ENCODE peak calls at places on chromosomes 7 and 10, in nine cellular contexts. One of them, this sample, is unnamed.

GRCh38 chr7:112160130-112160770 is 45.9 kb downstream of the DOCK4 start:
- DNase-seq in breast epithelium: no peak
- DNase-seq in PC-9: no peak
- DNase-seq in astrocyte of the spinal cord: peak
- DNase-seq in epithelial cell of esophagus: peak
- DNase-seq in HFF-Myc: no peak
- DNase-seq in left ventricle myocardium inferior: no peak
- DNase-seq in adrenal gland: no peak
- DNase-seq in PC-3: peak
- DNase-seq in this sample: peak

GRCh38 chr7:98203261-98203963 is 7.8 kb upstream of the BHLHA15 start:
- DNase-seq in breast epithelium: no peak
- DNase-seq in PC-9: no peak
- DNase-seq in astrocyte of the spinal cord: no peak
- DNase-seq in epithelial cell of esophagus: no peak
- DNase-seq in HFF-Myc: no peak
- DNase-seq in left ventricle myocardium inferior: no peak
- DNase-seq in adrenal gland: peak
- DNase-seq in PC-3: no peak
- DNase-seq in this sample: no peak

GRCh38 chr7:15104411-15105092 is 202.0 kb upstream of the DGKB start:
- DNase-seq in breast epithelium: no peak
- DNase-seq in PC-9: no peak
- DNase-seq in astrocyte of the spinal cord: no peak
- DNase-seq in epithelial cell of esophagus: no peak
- DNase-seq in HFF-Myc: no peak
- DNase-seq in left ventricle myocardium inferior: no peak
- DNase-seq in adrenal gland: no peak
- DNase-seq in PC-3: no peak
- DNase-seq in this sample: no peak

GRCh38 chr7:13198036-13198435 is 510.6 kb downstream of the ARL4A start:
- DNase-seq in breast epithelium: no peak
- DNase-seq in PC-9: no peak
- DNase-seq in astrocyte of the spinal cord: no peak
- DNase-seq in epithelial cell of esophagus: no peak
- DNase-seq in HFF-Myc: no peak
- DNase-seq in left ventricle myocardium inferior: no peak
- DNase-seq in adrenal gland: no peak
- DNase-seq in PC-3: peak
- DNase-seq in this sample: no peak

GRCh38 chr10:61877882-61878281 is 23.6 kb upstream of the ARID5B start:
- DNase-seq in breast epithelium: no peak
- DNase-seq in PC-9: no peak
- DNase-seq in astrocyte of the spinal cord: no peak
- DNase-seq in epithelial cell of esophagus: no peak
- DNase-seq in HFF-Myc: no peak
- DNase-seq in left ventricle myocardium inferior: no peak
- DNase-seq in adrenal gland: no peak
- DNase-seq in PC-3: no peak
- DNase-seq in this sample: no peak

GRCh38 chr7:120836556-120837125 is 21.3 kb downstream of the TSPAN12 start:
- DNase-seq in breast epithelium: no peak
- DNase-seq in PC-9: no peak
- DNase-seq in astrocyte of the spinal cord: no peak
- DNase-seq in epithelial cell of esophagus: no peak
- DNase-seq in HFF-Myc: no peak
- DNase-seq in left ventricle myocardium inferior: no peak
- DNase-seq in adrenal gland: no peak
- DNase-seq in PC-3: no peak
- DNase-seq in this sample: no peak

GRCh38 chr7:20542594-20542993 is 72.9 kb upstream of the ABCB5 start:
- DNase-seq in breast epithelium: no peak
- DNase-seq in PC-9: no peak
- DNase-seq in astrocyte of the spinal cord: peak
- DNase-seq in epithelial cell of esophagus: peak
- DNase-seq in HFF-Myc: no peak
- DNase-seq in left ventricle myocardium inferior: peak
- DNase-seq in adrenal gland: peak
- DNase-seq in PC-3: peak
- DNase-seq in this sample: no peak

GRCh38 chr7:139896288-139896687 is 67.2 kb downstream of the TBXAS1 start:
- DNase-seq in breast epithelium: no peak
- DNase-seq in PC-9: no peak
- DNase-seq in astrocyte of the spinal cord: no peak
- DNase-seq in epithelial cell of esophagus: no peak
- DNase-seq in HFF-Myc: no peak
- DNase-seq in left ventricle myocardium inferior: no peak
- DNase-seq in adrenal gland: no peak
- DNase-seq in PC-3: no peak
- DNase-seq in this sample: no peak

GRCh38 chr10:98141484-98142073 is 7.1 kb downstream of the R3HCC1L start:
- DNase-seq in breast epithelium: no peak
- DNase-seq in PC-9: no peak
- DNase-seq in astrocyte of the spinal cord: no peak
- DNase-seq in epithelial cell of esophagus: no peak
- DNase-seq in HFF-Myc: no peak
- DNase-seq in left ventricle myocardium inferior: no peak
- DNase-seq in adrenal gland: no peak
- DNase-seq in PC-3: no peak
- DNase-seq in this sample: no peak

GRCh38 chr7:36448781-36449379 is 59.2 kb downstream of the ANLN start:
- DNase-seq in breast epithelium: no peak
- DNase-seq in PC-9: no peak
- DNase-seq in astrocyte of the spinal cord: peak
- DNase-seq in epithelial cell of esophagus: peak
- DNase-seq in HFF-Myc: no peak
- DNase-seq in left ventricle myocardium inferior: no peak
- DNase-seq in adrenal gland: no peak
- DNase-seq in PC-3: peak
- DNase-seq in this sample: no peak

DNA sequence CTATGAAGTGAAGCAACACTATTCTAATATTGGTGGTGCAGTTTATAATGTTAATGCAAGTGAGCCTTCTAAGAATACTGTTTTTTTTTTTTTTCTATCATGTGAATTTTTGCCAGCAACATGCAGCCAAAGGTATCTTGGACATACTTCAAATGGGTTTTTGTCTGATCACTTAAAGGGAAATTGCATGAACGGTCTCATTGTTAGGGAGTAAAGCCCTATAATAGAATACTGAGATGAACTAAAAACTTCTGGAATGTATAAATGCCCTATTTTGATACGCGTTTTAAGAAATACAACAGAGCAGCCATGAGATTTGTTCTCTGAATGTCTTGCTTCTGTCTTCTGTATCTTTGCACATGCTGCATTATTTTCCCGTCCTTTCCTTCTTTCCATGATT is 10.5 kb upstream of the MDFIC start:
- DNase-seq in breast epithelium: no peak
- DNase-seq in PC-9: no peak
- DNase-seq in astrocyte of the spinal cord: no peak
- DNase-seq in epithelial cell of esophagus: no peak
- DNase-seq in HFF-Myc: no peak
- DNase-seq in left ventricle myocardium inferior: no peak
- DNase-seq in adrenal gland: no peak
- DNase-seq in PC-3: no peak
- DNase-seq in this sample: no peak
- TF ChIP-seq CTCF in breast epithelium: no peak
- TF ChIP-seq CTCF in PC-9: no peak
- TF ChIP-seq CTCF in astrocyte of the spinal cord: no peak
- TF ChIP-seq CTCF in epithelial cell of esophagus: no peak
- TF ChIP-seq CTCF in HFF-Myc: no peak
- TF ChIP-seq CTCF in left ventricle myocardium inferior: no peak
- TF ChIP-seq CTCF in adrenal gland: no peak
- TF ChIP-seq CTCF in PC-3: no peak
- TF ChIP-seq CTCF in this sample: no peak

GRCh38 chr10:116743266-116744064 is 1.1 kb upstream of the HSPA12A start:
- DNase-seq in breast epithelium: no peak
- DNase-seq in PC-9: no peak
- DNase-seq in astrocyte of the spinal cord: no peak
- DNase-seq in epithelial cell of esophagus: no peak
- DNase-seq in HFF-Myc: no peak
- DNase-seq in left ventricle myocardium inferior: no peak
- DNase-seq in adrenal gland: no peak
- DNase-seq in PC-3: no peak
- DNase-seq in this sample: no peak
- H3K4me3 ChIP-seq in breast epithelium: peak
- H3K4me3 ChIP-seq in PC-9: peak
- H3K4me3 ChIP-seq in astrocyte of the spinal cord: peak
- H3K4me3 ChIP-seq in epithelial cell of esophagus: peak
- H3K4me3 ChIP-seq in HFF-Myc: peak
- H3K4me3 ChIP-seq in left ventricle myocardium inferior: peak
- H3K4me3 ChIP-seq in adrenal gland: no peak
- H3K4me3 ChIP-seq in PC-3: peak
- H3K4me3 ChIP-seq in this sample: peak

GRCh38 chr10:51073035-51073434 is 1.3 kb upstream of the PRKG1 start:
- DNase-seq in breast epithelium: no peak
- DNase-seq in PC-9: no peak
- DNase-seq in astrocyte of the spinal cord: no peak
- DNase-seq in epithelial cell of esophagus: no peak
- DNase-seq in HFF-Myc: no peak
- DNase-seq in left ventricle myocardium inferior: no peak
- DNase-seq in adrenal gland: no peak
- DNase-seq in PC-3: no peak
- DNase-seq in this sample: no peak

GRCh38 chr10:51075802-51076201 is 1.5 kb downstream of the PRKG1 start:
- DNase-seq in breast epithelium: no peak
- DNase-seq in PC-9: no peak
- DNase-seq in astrocyte of the spinal cord: no peak
- DNase-seq in epithelial cell of esophagus: no peak
- DNase-seq in HFF-Myc: no peak
- DNase-seq in left ventricle myocardium inferior: no peak
- DNase-seq in adrenal gland: no peak
- DNase-seq in PC-3: no peak
- DNase-seq in this sample: no peak

GRCh38 chr10:51074238-51075028 is at the start of gene PRKG1:
- DNase-seq in breast epithelium: peak
- DNase-seq in PC-9: peak
- DNase-seq in astrocyte of the spinal cord: peak
- DNase-seq in epithelial cell of esophagus: peak
- DNase-seq in HFF-Myc: peak
- DNase-seq in left ventricle myocardium inferior: peak
- DNase-seq in adrenal gland: peak
- DNase-seq in PC-3: peak
- DNase-seq in this sample: peak

GRCh38 chr10:51076442-51076841 is 2.2 kb downstream of the PRKG1 start:
- DNase-seq in breast epithelium: no peak
- DNase-seq in PC-9: no peak
- DNase-seq in astrocyte of the spinal cord: no peak
- DNase-seq in epithelial cell of esophagus: no peak
- DNase-seq in HFF-Myc: no peak
- DNase-seq in left ventricle myocardium inferior: no peak
- DNase-seq in adrenal gland: no peak
- DNase-seq in PC-3: no peak
- DNase-seq in this sample: no peak

GRCh38 chr10:51073461-51074237 is 638 bp upstream of the PRKG1 start:
- DNase-seq in breast epithelium: no peak
- DNase-seq in PC-9: peak
- DNase-seq in astrocyte of the spinal cord: no peak
- DNase-seq in epithelial cell of esophagus: peak
- DNase-seq in HFF-Myc: no peak
- DNase-seq in left ventricle myocardium inferior: peak
- DNase-seq in adrenal gland: peak
- DNase-seq in PC-3: peak
- DNase-seq in this sample: no peak
- TF ChIP-seq CTCF in breast epithelium: no peak
- TF ChIP-seq CTCF in PC-9: no peak
- TF ChIP-seq CTCF in astrocyte of the spinal cord: no peak
- TF ChIP-seq CTCF in epithelial cell of esophagus: no peak
- TF ChIP-seq CTCF in HFF-Myc: no peak
- TF ChIP-seq CTCF in left ventricle myocardium inferior: no peak
- TF ChIP-seq CTCF in adrenal gland: no peak
- TF ChIP-seq CTCF in PC-3: peak
- TF ChIP-seq CTCF in this sample: no peak

DNA sequence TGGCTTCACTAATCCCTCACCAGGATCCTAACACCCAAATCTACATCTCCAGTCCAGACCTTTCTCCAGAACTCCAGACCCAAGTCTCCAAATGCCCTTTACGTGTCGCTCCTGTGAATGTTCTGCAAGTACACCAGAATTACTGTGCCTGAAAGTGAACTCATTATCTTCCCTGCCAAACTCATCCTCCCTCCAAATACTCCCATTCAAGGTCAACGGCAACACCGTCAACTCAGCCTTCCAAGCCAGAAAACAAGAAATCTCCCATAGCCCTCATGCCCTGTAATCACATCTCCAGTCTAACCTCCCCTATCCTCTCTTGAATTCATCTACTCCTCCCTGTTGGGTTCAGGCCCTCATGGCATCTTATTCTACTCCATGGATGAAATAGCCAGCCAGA is 12.3 kb downstream of the CREB3L2 start:
- DNase-seq in breast epithelium: no peak
- DNase-seq in PC-9: no peak
- DNase-seq in astrocyte of the spinal cord: no peak
- DNase-seq in epithelial cell of esophagus: no peak
- DNase-seq in HFF-Myc: no peak
- DNase-seq in left ventricle myocardium inferior: no peak
- DNase-seq in adrenal gland: no peak
- DNase-seq in PC-3: no peak
- DNase-seq in this sample: no peak
- H3K4me3 ChIP-seq in breast epithelium: peak
- H3K4me3 ChIP-seq in PC-9: no peak
- H3K4me3 ChIP-seq in astrocyte of the spinal cord: no peak
- H3K4me3 ChIP-seq in epithelial cell of esophagus: no peak
- H3K4me3 ChIP-seq in HFF-Myc: no peak
- H3K4me3 ChIP-seq in left ventricle myocardium inferior: no peak
- H3K4me3 ChIP-seq in adrenal gland: no peak
- H3K4me3 ChIP-seq in PC-3: no peak
- H3K4me3 ChIP-seq in this sample: no peak

GRCh38 chr7:85191383-85191782 is 4.5 kb upstream of the SEMA3D start:
- DNase-seq in breast epithelium: no peak
- DNase-seq in PC-9: no peak
- DNase-seq in astrocyte of the spinal cord: peak
- DNase-seq in epithelial cell of esophagus: peak
- DNase-seq in HFF-Myc: no peak
- DNase-seq in left ventricle myocardium inferior: no peak
- DNase-seq in adrenal gland: no peak
- DNase-seq in PC-3: peak
- DNase-seq in this sample: peak
- TF ChIP-seq CTCF in breast epithelium: peak
- TF ChIP-seq CTCF in PC-9: peak
- TF ChIP-seq CTCF in astrocyte of the spinal cord: peak
- TF ChIP-seq CTCF in epithelial cell of esophagus: peak
- TF ChIP-seq CTCF in HFF-Myc: no peak
- TF ChIP-seq CTCF in left ventricle myocardium inferior: peak
- TF ChIP-seq CTCF in adrenal gland: no peak
- TF ChIP-seq CTCF in PC-3: peak
- TF ChIP-seq CTCF in this sample: peak

This sample was measured in astrocyte of the cerebellum.